ENCODE peak calls at places on chromosomes 13 and 19, in five cellular contexts. Y is type B pancreatic cell; C is stimulated activated CD8-positive, alpha-beta memory T cell treated with anti-CD3 and anti-CD28 coated beads, Interleukin-15, amount 100 ng/mL, for 4 hours; W is hippocampal formation; O is retina. U is an unnamed sample.

GRCh38 chr19:7554990-7555864 is 19.7 kb downstream of the PNPLA6 start:
- DNase-seq in C (no peak), Y (no peak), O (no peak), W (no peak), U (peak; percentile 66)

GRCh38 chr19:19488041-19488874 is 27.1 kb downstream of the TSSK6 start:
- DNase-seq in C (no peak), O (peak; percentile 50), Y (no peak), W (no peak), U (peak; percentile 63)

GRCh38 chr13:23629566-23630272 is 59.5 kb downstream of the TNFRSF19 start:
- DNase-seq in Y (no peak), C (no peak), O (no peak), W (no peak), U (no peak)

GRCh38 chr13:21242236-21242635 is 65.8 kb downstream of the MRPL57 start:
- DNase-seq in C (no peak), Y (no peak), O (peak; percentile 21), W (no peak), U (peak; percentile 81)

GRCh38 chr19:48400018-48400742 is 6.7 kb downstream of the GRIN2D start:
- DNase-seq in C (no peak), Y (no peak), W (no peak), O (peak; percentile 54), U (peak; percentile 94)

GRCh38 chr19:11736696-11737095 is 2.0 kb downstream of the ZNF823 start:
- DNase-seq in W (no peak), Y (no peak), O (peak; percentile 3), C (no peak), U (peak; percentile 33)

GRCh38 chr13:86403213-86403612 is 604.0 kb upstream of the SLITRK6 start:
- DNase-seq in O (no peak), W (peak; percentile 52), Y (no peak), C (no peak), U (no peak)

GRCh38 chr13:45315520-45316167 is 25.3 kb downstream of the TPT1 start:
- DNase-seq in C (no peak), O (no peak), W (no peak), Y (no peak), U (no peak)

GRCh38 chr13:59088716-59089115 is 1075.0 kb downstream of the DIAPH3 start:
- DNase-seq in W (no peak), O (no peak), C (no peak), Y (no peak), U (no peak)

U was measured in mesendoderm.